ENCODE peak calls at places on chromosomes 4 and X, in four cellular contexts. B, I, O and A are unnamed samples.

GRCh38 chr4:65007841-65008439 is 598.7 kb upstream of the TECRL start:
- DNase-seq in B (peak; percentile 13), I (no peak), O (peak; percentile 8), A (peak; percentile 1)

GRCh38 chr4:177051473-177052060 is 258.1 kb upstream of the NEIL3 start:
- DNase-seq in B (peak; percentile 44), I (peak; percentile 49), O (peak; percentile 10), A (peak; percentile 63)

GRCh38 chr4:116150152-116150551 is 935.2 kb downstream of the TRAM1L1 start:
- DNase-seq in B (no peak), I (no peak), O (no peak), A (peak; percentile 32)

GRCh38 chr4:182142146-182143085 is 100.8 kb upstream of the TENM3 start:
- DNase-seq in B (no peak), I (peak; percentile 84), O (no peak), A (no peak)

GRCh38 chrX:152530967-152531366 is 79.9 kb upstream of the GABRA3 start:
- DNase-seq in B (no peak), I (no peak), O (no peak), A (no peak)

GRCh38 chr4:47373729-47374128 is 89.8 kb downstream of the COMMD8 start:
- DNase-seq in B (no peak), I (no peak), O (no peak), A (no peak)

GRCh38 chr4:112178731-112179130 is 33.5 kb downstream of the FAM241A start:
- DNase-seq in B (no peak), I (no peak), O (no peak), A (no peak)

GRCh38 chrX:8306296-8306975 is 135.4 kb upstream of the VCX2 start:
- DNase-seq in B (no peak), I (no peak), O (no peak), A (no peak)

GRCh38 chrX:72280210-72280882 is 3.3 kb upstream of the RPS4X start:
- DNase-seq in B (no peak), I (no peak), O (no peak), A (no peak)

GRCh38 chr4:65033899-65034298 is 624.6 kb upstream of the TECRL start:
- DNase-seq in B (no peak), I (no peak), O (no peak), A (peak; percentile 10)

GRCh38 chr4:88138561-88138960 is 19.9 kb downstream of the ABCG2 start:
- DNase-seq in B (no peak), I (no peak), O (no peak), A (no peak)

GRCh38 chr4:70936200-70936787 is 34.1 kb downstream of the MOB1B start:
- DNase-seq in B (no peak), I (no peak), O (no peak), A (no peak)

GRCh38 chrX:115632455-115632854 is 71.5 kb downstream of the PLS3 start:
- DNase-seq in B (no peak), I (no peak), O (no peak), A (no peak)

GRCh38 chr4:25030283-25031076 is at the start of gene LGI2:
- DNase-seq in B (no peak), I (peak; percentile 64), O (peak; percentile 79), A (peak; percentile 23)

GRCh38 chrX:39848243-39848642 is 249.5 kb downstream of the BCOR start:
- DNase-seq in B (no peak), I (no peak), O (no peak), A (no peak)

GRCh38 chr4:115315182-115315581 is 201.8 kb upstream of the NDST4 start:
- DNase-seq in B (no peak), I (no peak), O (no peak), A (no peak)

GRCh38 chr4:55051532-55051931 is 73.9 kb downstream of the KDR start:
- DNase-seq in B (no peak), I (no peak), O (no peak), A (no peak)

GRCh38 chr4:54837576-54838140 is 179.9 kb downstream of the KIT start:
- DNase-seq in B (no peak), I (no peak), O (no peak), A (no peak)

GRCh38 chr4:131001371-131001770 is 1905.4 kb downstream of the C4orf33 start:
- DNase-seq in B (no peak), I (no peak), O (no peak), A (no peak)

GRCh38 chr4:74615411-74615810 is 170.5 kb downstream of the AREG start:
- DNase-seq in B (no peak), I (no peak), O (no peak), A (no peak)

GRCh38 chr4:184262901-184263300 is 45.2 kb upstream of the ENPP6 start:
- DNase-seq in B (no peak), I (peak; percentile 8), O (no peak), A (no peak)

GRCh38 chrX:38215141-38215540 is 5.5 kb downstream of the SRPX start:
- DNase-seq in B (no peak), I (no peak), O (no peak), A (no peak)

GRCh38 chrX:2176274-2176673 is 324.5 kb downstream of the DHRSX start:
- DNase-seq in B (no peak), I (no peak), O (no peak), A (no peak)
- TF ChIP-seq JUND in B (no peak), I (no peak), O (no peak), A (no peak)

DNA sequence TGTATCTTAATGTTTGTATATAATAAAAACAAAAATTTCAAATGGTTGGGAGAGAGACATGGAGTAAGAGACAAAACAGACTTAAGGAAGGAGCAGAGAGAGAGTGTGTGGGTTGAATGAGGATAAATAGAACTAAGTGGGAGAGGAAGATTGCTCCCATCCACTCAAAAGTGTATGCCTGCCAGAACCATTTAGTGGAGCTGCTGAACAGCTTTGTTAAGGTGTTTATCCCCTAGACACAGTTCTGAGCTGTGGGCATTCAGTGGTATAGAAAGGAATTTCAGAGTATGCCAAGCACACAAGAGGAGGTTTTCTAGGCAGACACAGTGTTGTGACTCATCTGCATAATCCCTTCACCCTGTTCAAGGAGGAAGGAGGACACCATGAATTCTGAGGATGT is 508.6 kb upstream of the EPHA5 start:
- DNase-seq in B (no peak), I (no peak), O (no peak), A (peak; percentile 1)
- TF ChIP-seq JUND in B (no peak), I (no peak), O (no peak), A (no peak)

GRCh38 chrX:16577483-16578029 is 72.4 kb upstream of the S100G start:
- DNase-seq in B (no peak), I (no peak), O (no peak), A (no peak)

GRCh38 chrX:16578218-16578617 is 71.7 kb upstream of the S100G start:
- DNase-seq in B (no peak), I (no peak), O (no peak), A (no peak)

GRCh38 chrX:16579517-16579916 is 70.4 kb upstream of the S100G start:
- DNase-seq in B (no peak), I (no peak), O (no peak), A (no peak)

GRCh38 chrX:16573781-16574180 is 76.2 kb upstream of the S100G start:
- DNase-seq in B (no peak), I (no peak), O (no peak), A (no peak)
- TF ChIP-seq JUND in B (no peak), I (no peak), O (peak; percentile 75), A (no peak)

GRCh38 chr4:93777081-93777460 is 51.5 kb upstream of the ATOH1 start:
- DNase-seq in B (no peak), I (no peak), O (no peak), A (no peak)
- TF ChIP-seq JUND in B (no peak), I (no peak), O (no peak), A (no peak)

GRCh38 chrX:132631579-132632232 is 142.9 kb upstream of the MBNL3 start:
- DNase-seq in B (no peak), I (no peak), O (peak; percentile 5), A (peak; percentile 37)
- TF ChIP-seq JUND in B (no peak), I (no peak), O (no peak), A (no peak)

GRCh38 chr4:174152717-174153466 is 130.6 kb downstream of the FBXO8 start:
- DNase-seq in B (no peak), I (no peak), O (no peak), A (peak; percentile 12)

GRCh38 chr4:174154455-174154854 is 129.0 kb downstream of the FBXO8 start:
- DNase-seq in B (no peak), I (no peak), O (no peak), A (no peak)

GRCh38 chr4:174156239-174156826 is 127.1 kb downstream of the FBXO8 start:
- DNase-seq in B (peak; percentile 48), I (no peak), O (peak; percentile 27), A (peak; percentile 46)

GRCh38 chr4:174157106-174157607 is 126.3 kb downstream of the FBXO8 start:
- DNase-seq in B (no peak), I (no peak), O (no peak), A (no peak)
- TF ChIP-seq JUND in B (no peak), I (no peak), O (peak; percentile 90), A (no peak)

GRCh38 chr4:139665079-139665689 is 435 bp upstream of the MGST2 start:
- DNase-seq in B (no peak), I (no peak), O (no peak), A (no peak)
- TF ChIP-seq JUND in B (no peak), I (no peak), O (no peak), A (no peak)

GRCh38 chrX:1336331-1337143 is at the start of gene IL3RA:
- DNase-seq in B (no peak), I (no peak), O (no peak), A (no peak)
- TF ChIP-seq JUND in B (no peak), I (no peak), O (no peak), A (no peak)

DNA sequence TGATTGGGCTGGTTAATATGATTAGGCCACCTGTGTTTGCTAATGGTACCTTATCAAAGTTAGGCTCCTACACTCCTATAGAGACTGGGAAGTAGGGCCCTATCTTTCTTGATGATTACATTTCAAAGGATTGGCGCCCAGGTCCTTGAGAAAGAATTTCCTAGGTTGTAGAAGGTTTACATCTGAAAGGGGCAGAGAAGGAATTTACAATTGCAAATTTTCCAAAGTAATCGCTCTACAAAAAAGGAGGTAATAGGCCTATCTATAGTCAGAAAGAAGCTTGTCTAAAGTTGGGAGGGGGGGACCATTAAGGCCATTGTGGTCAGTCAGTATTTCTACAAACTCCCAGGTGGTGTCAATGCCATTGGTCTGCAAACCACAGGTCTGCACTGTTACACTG is 638.4 kb downstream of the IL1RAPL1 start:
- DNase-seq in B (no peak), I (no peak), O (no peak), A (no peak)
- TF ChIP-seq JUND in B (no peak), I (no peak), O (no peak), A (no peak)

GRCh38 chrX:20320461-20321159 is 53.9 kb upstream of the RPS6KA3 start:
- DNase-seq in B (no peak), I (no peak), O (no peak), A (no peak)
- TF ChIP-seq JUND in B (no peak), I (no peak), O (no peak), A (no peak)